ENCODE peak calls at places on chromosome 15, in six cellular contexts. G is tibial artery, S is ovary, F is nephron progenitor cell, O is GM12865, A is lung. N is an unnamed sample.

GRCh38 chr15:31551323-31551722 is 224.7 kb downstream of the KLF13 start:
- DNase-seq in G (no peak), S (no peak), F (no peak), O (no peak), A (no peak), N (no peak)

GRCh38 chr15:94080416-94080815 is 150.9 kb upstream of the MCTP2 start:
- DNase-seq in G (no peak), S (no peak), F (peak; percentile 20), O (peak; percentile 5), A (no peak), N (no peak)

GRCh38 chr15:63663906-63664305 is 66.7 kb downstream of the FBXL22 start:
- DNase-seq in G (no peak), S (no peak), F (no peak), O (no peak), A (no peak), N (no peak)

GRCh38 chr15:98609144-98609852 is 39.0 kb upstream of the IGF1R start:
- DNase-seq in G (no peak), S (no peak), F (no peak), O (no peak), A (no peak), N (no peak)

GRCh38 chr15:74961616-74962015 is 5.0 kb upstream of the RPP25 start:
- DNase-seq in G (no peak), S (no peak), F (no peak), O (no peak), A (no peak), N (no peak)

GRCh38 chr15:101127503-101128076 is 124.3 kb downstream of the CHSY1 start:
- DNase-seq in G (peak; percentile 96), S (peak; percentile 90), F (no peak), O (peak; percentile 87), A (peak; percentile 55), N (no peak)

GRCh38 chr15:99361541-99362185 is 110.4 kb downstream of the LRRC28 start:
- DNase-seq in G (no peak), S (no peak), F (no peak), O (peak; percentile 19), A (no peak), N (no peak)

GRCh38 chr15:31993062-31993461 is 37.3 kb upstream of the CHRNA7 start:
- DNase-seq in G (no peak), S (no peak), F (no peak), O (no peak), A (no peak), N (no peak)

GRCh38 chr15:48040166-48040817 is 80.5 kb upstream of the SLC24A5 start:
- DNase-seq in G (no peak), S (no peak), F (no peak), O (no peak), A (no peak), N (no peak)

GRCh38 chr15:49888341-49888693 is 230.7 kb downstream of the ATP8B4 start:
- DNase-seq in G (no peak), S (no peak), F (no peak), O (no peak), A (no peak), N (no peak)

GRCh38 chr15:28125673-28126651 is 26.8 kb upstream of the OCA2 start:
- DNase-seq in G (peak; percentile 42), S (no peak), F (no peak), O (peak; percentile 59), A (no peak), N (peak; percentile 54)

GRCh38 chr15:59725172-59725486 is 36.0 kb upstream of the BNIP2 start:
- DNase-seq in G (no peak), S (no peak), F (no peak), O (no peak), A (no peak), N (no peak)

GRCh38 chr15:74434260-74434915 is 630 bp upstream of the SEMA7A start:
- DNase-seq in G (no peak), S (no peak), F (no peak), O (no peak), A (no peak), N (no peak)

GRCh38 chr15:79329186-79329611 is 18.3 kb downstream of the TMED3 start:
- DNase-seq in G (no peak), S (no peak), F (no peak), O (no peak), A (no peak), N (no peak)

GRCh38 chr15:63715818-63716217 is 117.9 kb downstream of the HERC1 start:
- DNase-seq in G (no peak), S (no peak), F (no peak), O (no peak), A (no peak), N (no peak)

GRCh38 chr15:96695426-96695825 is 364.9 kb downstream of the NR2F2 start:
- DNase-seq in G (no peak), S (no peak), F (no peak), O (no peak), A (no peak), N (no peak)

GRCh38 chr15:74798388-74799254 is 14.0 kb upstream of the LMAN1L start:
- DNase-seq in G (no peak), S (no peak), F (no peak), O (peak; percentile 76), A (no peak), N (no peak)

GRCh38 chr15:68637755-68638405 is 59.1 kb downstream of the CORO2B start:
- DNase-seq in G (peak; percentile 82), S (peak; percentile 88), F (no peak), O (no peak), A (peak; percentile 60), N (no peak)

GRCh38 chr15:42890161-42890913 is 30.2 kb downstream of the TTBK2 start:
- DNase-seq in G (no peak), S (no peak), F (no peak), O (no peak), A (no peak), N (no peak)

GRCh38 chr15:39362832-39363561 is 217.9 kb upstream of the THBS1 start:
- DNase-seq in G (no peak), S (no peak), F (no peak), O (no peak), A (no peak), N (no peak)

GRCh38 chr15:75902129-75902557 is 1.5 kb upstream of the FBXO22 start:
- DNase-seq in G (no peak), S (no peak), F (no peak), O (no peak), A (no peak), N (no peak)

GRCh38 chr15:70086636-70087035 is 11.1 kb downstream of the TLE3 start:
- DNase-seq in G (no peak), S (no peak), F (no peak), O (no peak), A (no peak), N (no peak)

GRCh38 chr15:64883097-64883581 is 28.6 kb upstream of the ANKDD1A start:
- DNase-seq in G (no peak), S (no peak), F (no peak), O (peak; percentile 79), A (no peak), N (no peak)

GRCh38 chr15:90082140-90082713 is 20.0 kb downstream of the IDH2 start:
- DNase-seq in G (no peak), S (no peak), F (no peak), O (no peak), A (no peak), N (no peak)

GRCh38 chr15:57340673-57341259 is 35.5 kb upstream of the CGNL1 start:
- DNase-seq in G (no peak), S (peak; percentile 64), F (peak; percentile 61), O (peak; percentile 67), A (peak; percentile 46), N (no peak)

GRCh38 chr15:67385971-67386370 is 131.4 kb downstream of the IQCH start:
- DNase-seq in G (no peak), S (no peak), F (no peak), O (no peak), A (no peak), N (no peak)
- TF ChIP-seq CTCF in G (no peak), S (no peak), F (no peak), O (no peak), A (no peak), N (peak; percentile 5)

GRCh38 chr15:85334241-85334640 is 46.2 kb upstream of the AKAP13 start:
- DNase-seq in G (no peak), S (no peak), F (no peak), O (no peak), A (no peak), N (no peak)

GRCh38 chr15:85336870-85337269 is 43.5 kb upstream of the AKAP13 start:
- DNase-seq in G (no peak), S (no peak), F (no peak), O (no peak), A (no peak), N (no peak)

GRCh38 chr15:85337398-85338074 is 42.9 kb upstream of the AKAP13 start:
- DNase-seq in G (no peak), S (no peak), F (no peak), O (no peak), A (no peak), N (no peak)

GRCh38 chr15:85333132-85333831 is 47.1 kb upstream of the AKAP13 start:
- DNase-seq in G (no peak), S (no peak), F (no peak), O (no peak), A (no peak), N (no peak)

GRCh38 chr15:85335193-85335939 is 45.0 kb upstream of the AKAP13 start:
- DNase-seq in G (no peak), S (no peak), F (no peak), O (no peak), A (no peak), N (no peak)
- TF ChIP-seq CTCF in G (no peak), S (no peak), F (no peak), O (no peak), A (no peak), N (no peak)

DNA sequence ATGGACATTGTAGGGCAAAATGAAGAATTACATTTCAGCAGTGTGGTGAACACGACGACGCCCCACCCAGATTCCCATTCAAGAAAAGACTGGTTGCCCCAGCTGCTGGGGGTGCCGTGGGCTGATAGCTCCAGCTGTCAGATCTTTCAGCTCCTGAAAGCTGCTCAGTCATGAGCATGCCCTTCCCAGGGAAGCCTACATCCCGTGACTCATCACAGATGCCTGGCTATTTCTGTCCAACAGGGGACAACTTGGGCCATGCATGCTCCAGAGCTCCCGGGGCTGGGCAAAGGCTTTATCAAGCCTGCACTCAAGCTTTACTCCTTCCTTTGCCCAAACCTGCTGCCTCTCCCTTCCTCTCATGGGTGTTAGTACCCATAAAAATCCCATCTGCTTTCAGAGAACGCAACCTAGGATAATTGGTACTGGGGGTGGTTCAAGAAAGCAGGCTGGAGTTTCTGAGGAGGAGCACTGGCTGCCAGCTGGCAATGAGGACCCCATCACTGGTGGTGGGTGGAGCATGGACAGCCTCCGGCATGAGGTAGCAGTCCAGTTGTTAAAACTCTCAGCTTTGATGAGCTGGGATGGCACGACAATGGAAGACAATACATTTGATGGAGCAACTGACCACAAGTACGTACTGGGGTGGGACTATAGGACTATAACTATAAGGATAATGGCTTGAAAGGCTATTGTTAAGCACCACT is 16.4 kb upstream of the ST8SIA2 start:
- DNase-seq in G (no peak), S (no peak), F (no peak), O (no peak), A (no peak), N (no peak)
- TF ChIP-seq CTCF in G (no peak), S (no peak), F (no peak), O (no peak), A (no peak), N (no peak)

DNA sequence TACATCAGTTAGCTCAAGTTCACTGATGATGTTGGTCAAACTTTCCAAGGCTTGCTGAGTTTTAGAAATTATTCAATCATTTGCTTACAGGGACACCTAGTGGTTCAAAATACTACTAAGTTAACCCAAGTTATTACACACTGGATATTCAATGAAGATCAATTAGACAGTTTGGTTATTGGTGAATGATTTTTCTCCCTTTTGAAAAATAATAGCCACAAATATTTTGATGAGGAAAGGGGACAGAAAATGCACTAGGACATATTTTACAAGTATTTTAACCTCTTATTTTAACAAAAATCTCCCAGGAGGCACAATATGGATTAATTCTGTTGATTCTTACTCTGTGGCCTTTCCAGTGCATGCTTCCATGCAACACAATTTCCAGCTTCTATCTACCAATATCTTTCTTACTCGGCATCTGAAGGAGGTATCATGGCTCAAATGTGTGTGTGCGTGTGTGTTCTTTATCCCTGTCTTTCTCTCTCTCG is 20.1 kb upstream of the GOLGA6L2 start:
- DNase-seq in G (no peak), S (no peak), F (no peak), O (peak; percentile 32), A (no peak), N (peak; percentile 25)
- TF ChIP-seq CTCF in G (peak; percentile 68), S (no peak), F (peak; percentile 40), O (peak; percentile 23), A (no peak), N (peak; percentile 49)